ENCODE peak calls at places on chromosomes 11 and 22, in six cellular contexts. E is breast epithelium, G is transverse colon, L is HCT116, P is prostate gland, X is GM12878. Q is an unnamed sample.

GRCh38 chr11:124800226-124800929 is at the start of gene MSANTD2:
- DNase-seq in G (peak), E (peak), P (peak), X (no peak), L (peak), Q (peak)

GRCh38 chr22:43446881-43447280 is 35.1 kb downstream of the MPPED1 start:
- DNase-seq in L (no peak), X (no peak), E (no peak), P (peak), G (no peak), Q (peak)

GRCh38 chr22:50731811-50732624 is 6.0 kb upstream of the ACR start:
- DNase-seq in G (peak), L (peak), E (no peak), X (no peak), P (no peak), Q (peak)

GRCh38 chr11:100709233-100709999 is 22.3 kb downstream of the ARHGAP42 start:
- DNase-seq in E (no peak), X (no peak), P (no peak), G (no peak), L (peak), Q (no peak)

GRCh38 chr22:50545522-50546325 is at the start of gene KLHDC7B:
- DNase-seq in E (no peak), P (no peak), L (no peak), G (no peak), X (no peak), Q (no peak)

GRCh38 chr11:62108971-62109391 is 14.8 kb upstream of the INCENP start:
- DNase-seq in P (no peak), G (no peak), E (no peak), X (no peak), L (no peak), Q (no peak)

GRCh38 chr22:35521358-35522264 is 19.0 kb upstream of the RASD2 start:
- DNase-seq in E (no peak), X (no peak), G (no peak), L (no peak), P (no peak), Q (no peak)

GRCh38 chr11:131137046-131137445 is 220.8 kb upstream of the SNX19 start:
- DNase-seq in P (no peak), G (no peak), L (no peak), E (no peak), X (no peak), Q (no peak)

DNA sequence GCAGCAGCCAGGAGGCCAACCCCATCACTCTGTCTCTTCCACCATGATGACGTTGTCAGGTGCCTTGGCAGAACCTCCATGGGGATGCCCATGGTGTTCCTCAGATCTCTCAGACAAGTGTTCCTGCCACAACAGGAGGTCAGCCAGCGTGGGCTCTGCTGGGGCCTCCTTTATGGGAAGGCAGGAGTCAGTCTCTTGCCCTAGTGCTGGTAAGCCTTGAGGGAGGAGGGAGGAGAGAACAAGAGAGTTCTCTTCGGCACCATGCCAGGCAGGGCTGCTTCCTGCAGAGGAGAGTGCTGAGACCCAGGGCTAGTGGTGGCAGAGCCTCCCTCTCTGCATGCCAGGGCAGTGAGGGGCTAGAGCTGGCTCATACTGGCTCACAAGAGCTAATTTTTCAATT is 32.5 kb downstream of the GNAZ start:
- DNase-seq in X (no peak), E (no peak), P (no peak), L (no peak), G (no peak), Q (peak)
- TF ChIP-seq POLR2AphosphoS5 in X (no peak), E (no peak), P (no peak), L (no peak), G (no peak), Q (no peak)

GRCh38 chr11:117287668-117288067 is 3.5 kb upstream of the BACE1-AS start:
- DNase-seq in L (no peak), G (no peak), E (no peak), X (no peak), P (no peak), Q (no peak)
- TF ChIP-seq POLR2AphosphoS5 in L (no peak), G (no peak), E (no peak), X (no peak), P (no peak), Q (no peak)

GRCh38 chr11:32090774-32091370 is at the start of gene RCN1:
- DNase-seq in P (peak), G (peak), E (peak), L (no peak), X (no peak), Q (peak)
- TF ChIP-seq POLR2AphosphoS5 in P (no peak), G (peak), E (no peak), L (peak), X (no peak), Q (peak)

GRCh38 chr11:13772223-13773046 is 104.0 kb downstream of the FAR1 start:
- DNase-seq in L (peak), E (no peak), X (peak), G (no peak), P (peak), Q (no peak)

GRCh38 chr11:13777341-13777985 is 109.0 kb downstream of the FAR1 start:
- DNase-seq in P (no peak), E (no peak), X (no peak), L (no peak), G (no peak), Q (no peak)

GRCh38 chr11:13775471-13775870 is 107.0 kb downstream of the FAR1 start:
- DNase-seq in L (no peak), P (no peak), G (peak), X (no peak), E (no peak), Q (no peak)

GRCh38 chr11:13778345-13778744 is 109.9 kb downstream of the FAR1 start:
- DNase-seq in E (no peak), P (no peak), L (no peak), X (no peak), G (no peak), Q (no peak)

GRCh38 chr11:13776134-13776815 is 107.8 kb downstream of the FAR1 start:
- DNase-seq in P (no peak), E (no peak), G (no peak), X (no peak), L (peak), Q (no peak)
- TF ChIP-seq POLR2AphosphoS5 in P (no peak), E (no peak), G (no peak), X (no peak), L (no peak), Q (no peak)

GRCh38 chr11:75566763-75567279 is 4.8 kb downstream of the SERPINH1 start:
- DNase-seq in P (no peak), E (no peak), L (no peak), G (no peak), X (no peak), Q (no peak)

GRCh38 chr11:75563501-75563977 is 1.5 kb downstream of the SERPINH1 start:
- DNase-seq in G (no peak), X (no peak), P (no peak), L (no peak), E (peak), Q (no peak)

GRCh38 chr11:75563978-75564552 is 2.0 kb downstream of the SERPINH1 start:
- DNase-seq in G (peak), L (no peak), X (no peak), P (no peak), E (no peak), Q (peak)

GRCh38 chr11:75565916-75566762 is 4.1 kb downstream of the SERPINH1 start:
- DNase-seq in P (no peak), X (no peak), E (no peak), L (no peak), G (no peak), Q (no peak)

DNA sequence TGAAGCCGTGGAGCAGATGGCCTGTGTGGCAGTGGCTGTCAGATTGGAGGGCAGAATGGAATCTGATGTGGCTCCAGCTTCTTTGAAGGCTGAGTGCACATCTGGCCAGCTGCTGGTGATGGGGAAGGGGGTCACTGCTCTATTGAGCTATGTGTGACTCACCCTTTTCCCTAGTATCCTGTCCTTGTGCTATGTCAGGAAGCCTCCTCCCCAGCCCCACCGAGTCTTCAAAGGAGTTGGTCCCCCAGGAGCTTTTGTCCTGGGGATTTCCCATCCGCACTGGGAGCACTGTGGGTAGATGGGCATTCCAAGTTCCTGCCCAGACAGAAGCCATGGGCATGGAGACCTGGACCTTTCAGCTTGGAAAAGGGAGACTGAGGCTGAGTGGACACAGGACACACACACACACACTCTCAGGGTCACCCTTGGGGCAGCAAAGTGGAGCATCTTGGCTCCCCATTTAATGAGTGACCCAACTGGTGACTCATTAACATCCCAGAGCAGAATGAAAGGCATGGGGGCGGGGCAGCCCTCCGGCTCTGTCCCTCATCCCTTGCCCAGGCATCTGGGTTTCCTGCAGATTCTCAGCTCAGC is 3.3 kb downstream of the SERPINH1 start:
- DNase-seq in G (peak), X (no peak), L (no peak), P (no peak), E (peak), Q (no peak)
- TF ChIP-seq POLR2AphosphoS5 in G (no peak), X (no peak), L (no peak), P (peak), E (no peak), Q (no peak)

GRCh38 chr22:30273196-30273595 is 6.5 kb upstream of the OSM start:
- DNase-seq in X (no peak), P (no peak), E (no peak), L (no peak), G (no peak), Q (no peak)
- TF ChIP-seq POLR2AphosphoS5 in X (no peak), P (no peak), E (no peak), L (no peak), G (no peak), Q (no peak)